ENCODE peak calls at places on chromosome 2, in seven cellular contexts. T is occipital lobe, F is endothelial cell, L is NCI-H748 treated with DMSO at 0.1 percent for 48 hours, U is NCI-H82, A is renal cortical epithelial cell, Z is fibroblast of mammary gland. W is an unnamed sample.

GRCh38 chr2:107772380-107772779 is 54.3 kb upstream of the RGPD4 start:
- DNase-seq in F (no peak), U (no peak), L (peak), A (peak), Z (no peak), T (no peak), W (no peak)

GRCh38 chr2:113187771-113188170 is 14.0 kb downstream of the PSD4 start:
- DNase-seq in A (no peak), T (no peak), F (no peak), Z (no peak), U (no peak), L (no peak), W (no peak)

GRCh38 chr2:62806231-62806630 is 100.7 kb downstream of the EHBP1 start:
- DNase-seq in L (no peak), Z (peak), F (no peak), U (no peak), T (no peak), A (no peak), W (no peak)

GRCh38 chr2:167863377-167863776 is 384.0 kb downstream of the STK39 start:
- DNase-seq in L (no peak), A (no peak), F (no peak), T (no peak), Z (no peak), U (peak), W (no peak)

GRCh38 chr2:186639939-186640338 is 50.1 kb downstream of the ITGAV start:
- DNase-seq in U (no peak), F (no peak), L (no peak), A (no peak), T (no peak), Z (no peak), W (no peak)

GRCh38 chr2:26692814-26693286 is 328 bp downstream of the KCNK3 start:
- DNase-seq in F (peak), A (no peak), T (peak), Z (peak), U (peak), L (no peak), W (no peak)

GRCh38 chr2:18404708-18405107 is 155.7 kb downstream of the RDH14 start:
- DNase-seq in L (no peak), A (no peak), F (no peak), Z (no peak), T (no peak), U (peak), W (no peak)

GRCh38 chr2:12728221-12728777 is 11.6 kb downstream of the TRIB2 start:
- DNase-seq in T (no peak), F (no peak), A (no peak), Z (no peak), U (no peak), L (no peak), W (no peak)

GRCh38 chr2:133734699-133735098 is 166.4 kb upstream of the NCKAP5 start:
- DNase-seq in A (peak), U (no peak), T (no peak), F (no peak), L (no peak), Z (no peak), W (no peak)

GRCh38 chr2:183409662-183410061 is 285.4 kb downstream of the NUP35 start:
- DNase-seq in A (no peak), L (no peak), T (no peak), Z (no peak), U (no peak), F (no peak), W (no peak)

GRCh38 chr2:9980520-9980919 is 29.0 kb downstream of the GRHL1 start:
- DNase-seq in L (no peak), T (no peak), F (no peak), U (no peak), Z (peak), A (no peak), W (no peak)

GRCh38 chr2:99695121-99695773 is 205.4 kb upstream of the REV1 start:
- DNase-seq in U (no peak), T (no peak), Z (no peak), L (no peak), F (no peak), A (no peak), W (no peak)

GRCh38 chr2:105576440-105577241 is 168.1 kb upstream of the NCK2 start:
- DNase-seq in F (no peak), T (no peak), L (peak), A (peak), U (peak), Z (peak), W (no peak)

GRCh38 chr2:38248246-38248645 is 128.8 kb downstream of the ATL2 start:
- DNase-seq in A (no peak), F (no peak), T (no peak), L (no peak), U (no peak), Z (no peak), W (no peak)

GRCh38 chr2:241801611-241802420 is 7.2 kb upstream of the NEU4 start:
- DNase-seq in F (peak), Z (no peak), L (no peak), T (no peak), A (no peak), U (peak), W (no peak)

GRCh38 chr2:65611488-65611887 is 179.1 kb upstream of the SPRED2 start:
- DNase-seq in T (no peak), L (no peak), Z (no peak), F (no peak), U (no peak), A (no peak), W (no peak)

GRCh38 chr2:208370881-208371633 is 35.5 kb upstream of the PTH2R start:
- DNase-seq in Z (peak), F (no peak), T (no peak), U (no peak), L (no peak), A (peak), W (no peak)

GRCh38 chr2:219672406-219672805 is 45.0 kb downstream of the SLC4A3 start:
- DNase-seq in L (no peak), T (no peak), U (no peak), Z (no peak), F (no peak), A (no peak), W (no peak)

GRCh38 chr2:164068063-164068462 is 332.3 kb upstream of the FIGN start:
- DNase-seq in F (no peak), T (no peak), A (no peak), Z (no peak), U (peak), L (no peak), W (no peak)

GRCh38 chr2:232447638-232448472 is 8.1 kb upstream of the ALPI start:
- DNase-seq in Z (no peak), L (no peak), A (peak), T (peak), F (no peak), U (peak), W (no peak)

GRCh38 chr2:116674188-116674587 is 1140.3 kb upstream of the DDX18 start:
- DNase-seq in U (no peak), F (no peak), A (no peak), Z (no peak), T (no peak), L (no peak), W (no peak)

GRCh38 chr2:181106789-181107418 is 126.5 kb downstream of the UBE2E3 start:
- DNase-seq in L (no peak), T (no peak), U (no peak), F (no peak), Z (peak), A (peak), W (peak)

GRCh38 chr2:63853527-63854310 is 12.0 kb downstream of the UGP2 start:
- DNase-seq in T (no peak), U (peak), Z (peak), F (no peak), A (no peak), L (no peak), W (no peak)

GRCh38 chr2:225996477-225996858 is 597.0 kb downstream of the NYAP2 start:
- DNase-seq in A (no peak), L (no peak), F (no peak), Z (peak), T (no peak), U (no peak), W (no peak)

GRCh38 chr2:23386422-23387220 is 1.6 kb downstream of the KLHL29 start:
- DNase-seq in T (peak), U (peak), F (peak), A (no peak), L (peak), Z (no peak), W (no peak)

GRCh38 chr2:128285329-128285931 is 33.2 kb downstream of the HS6ST1 start:
- DNase-seq in Z (no peak), F (no peak), L (no peak), A (no peak), U (no peak), T (no peak), W (no peak)

GRCh38 chr2:233912799-233913423 is 4.3 kb upstream of the TRPM8 start:
- DNase-seq in Z (peak), T (no peak), U (no peak), F (peak), L (no peak), A (peak), W (no peak)

W was measured in epithelial cell of proximal tubule.